ENCODE peak calls at places on chromosomes 7 and 10, in four cellular contexts. W is neuronal stem cell, X is H1, Z is H9. A is an unnamed sample.
A peak's percentile ranks its signal among the peaks of the same experiment; 100 is the strongest.

GRCh38 chr7:5612695-5613094 is 168.8 kb downstream of the RNF216 start:
- DNase-seq in W (no peak), X (no peak), Z (no peak), A (no peak)

GRCh38 chr7:30977222-30977621 is 13.5 kb downstream of the GHRHR start:
- DNase-seq in W (no peak), X (no peak), Z (peak; percentile 7), A (no peak)

GRCh38 chr7:111242361-111242760 is 151.4 kb downstream of the LRRN3 start:
- DNase-seq in W (no peak), X (no peak), Z (no peak), A (no peak)

GRCh38 chr10:131142446-131143380 is 168.8 kb downstream of the TCERG1L start:
- DNase-seq in W (no peak), X (no peak), Z (no peak), A (no peak)

GRCh38 chr7:50210706-50211115 is 93.8 kb upstream of the IKZF1 start:
- DNase-seq in W (no peak), X (no peak), Z (no peak), A (peak; percentile 96)

GRCh38 chr7:87347682-87348081 is 2.2 kb downstream of the CROT start:
- DNase-seq in W (no peak), X (no peak), Z (no peak), A (no peak)

GRCh38 chr10:117762819-117763172 is 220.2 kb downstream of the EMX2 start:
- DNase-seq in W (no peak), X (no peak), Z (no peak), A (peak; percentile 4)

GRCh38 chr10:114507449-114507848 is 103.1 kb upstream of the AFAP1L2 start:
- DNase-seq in W (no peak), X (no peak), Z (no peak), A (no peak)

GRCh38 chr10:124262971-124263370 is 155.8 kb downstream of the OAT start:
- DNase-seq in W (no peak), X (no peak), Z (no peak), A (no peak)

GRCh38 chr7:115748123-115748738 is 282.3 kb downstream of the TFEC start:
- DNase-seq in W (no peak), X (no peak), Z (no peak), A (no peak)

GRCh38 chr10:115826391-115826790 is 446.6 kb downstream of the GFRA1 start:
- DNase-seq in W (no peak), X (no peak), Z (no peak), A (no peak)

GRCh38 chr10:75773139-75773801 is 341.8 kb downstream of the LRMDA start:
- DNase-seq in W (no peak), X (no peak), Z (no peak), A (no peak)

GRCh38 chr10:126088144-126088543 is 191.8 kb downstream of the FANK1 start:
- DNase-seq in W (no peak), X (no peak), Z (peak; percentile 37), A (peak; percentile 36)

GRCh38 chr10:2949948-2950354 is 117.4 kb upstream of the PFKP start:
- DNase-seq in W (no peak), X (no peak), Z (no peak), A (no peak)

GRCh38 chr10:83983578-83984255 is 155.6 kb upstream of the GHITM start:
- DNase-seq in W (no peak), X (no peak), Z (peak; percentile 66), A (peak; percentile 16)

GRCh38 chr7:119320316-119320715 is 952.7 kb upstream of the KCND2 start:
- DNase-seq in W (no peak), X (no peak), Z (no peak), A (no peak)

GRCh38 chr7:140176271-140176701 is 497 bp downstream of the KDM7A start:
- DNase-seq in W (peak; percentile 20), X (no peak), Z (no peak), A (peak; percentile 28)

GRCh38 chr7:71473366-71473967 is 341.5 kb downstream of the GALNT17 start:
- DNase-seq in W (no peak), X (no peak), Z (no peak), A (no peak)

GRCh38 chr7:140297192-140297591 is 101.1 kb downstream of the SLC37A3 start:
- DNase-seq in W (no peak), X (no peak), Z (no peak), A (no peak)

GRCh38 chr10:68096913-68097509 is 12.3 kb upstream of the MYPN start:
- DNase-seq in W (no peak), X (peak; percentile 50), Z (peak; percentile 39), A (peak; percentile 75)

GRCh38 chr7:1103009-1103788 is 15.3 kb downstream of the GPER1 start:
- DNase-seq in W (no peak), X (no peak), Z (no peak), A (no peak)

GRCh38 chr7:47186316-47186715 is 395.6 kb downstream of the TNS3 start:
- DNase-seq in W (no peak), X (no peak), Z (no peak), A (no peak)

GRCh38 chr7:69418865-69419670 is 179.2 kb upstream of the AUTS2 start:
- DNase-seq in W (no peak), X (no peak), Z (no peak), A (no peak)

GRCh38 chr10:11646450-11646849 is 35.0 kb upstream of the USP6NL start:
- DNase-seq in W (no peak), X (no peak), Z (no peak), A (no peak)

GRCh38 chr10:11639346-11639745 is 27.9 kb upstream of the USP6NL start:
- DNase-seq in W (no peak), X (no peak), Z (no peak), A (peak; percentile 68)

GRCh38 chr10:11643039-11643438 is 31.6 kb upstream of the USP6NL start:
- DNase-seq in W (no peak), X (no peak), Z (no peak), A (no peak)

GRCh38 chr10:11639861-11640764 is 28.7 kb upstream of the USP6NL start:
- DNase-seq in W (peak; percentile 8), X (no peak), Z (no peak), A (peak; percentile 91)

GRCh38 chr10:11642558-11642957 is 31.1 kb upstream of the USP6NL start:
- DNase-seq in W (no peak), X (no peak), Z (no peak), A (no peak)
- H4K91ac ChIP-seq in W (no peak overlapping the region), X (no peak overlapping the region), Z (no peak overlapping the region), A (no peak overlapping the region)

GRCh38 chr10:6151087-6151977 is 51.4 kb upstream of the PFKFB3 start:
- DNase-seq in W (no peak), X (peak; percentile 61), Z (peak; percentile 89), A (peak; percentile 43)
- H3K9me3 ChIP-seq in W (peaks cover 4% of the 10 kb centered on the region), X (no peaks in the 10 kb centered on the region), Z (no peaks in the 10 kb centered on the region), A (peaks cover 4% of the 10 kb centered on the region)

GRCh38 chr7:107138696-107139420 is 29.9 kb upstream of the HBP1 start:
- DNase-seq in W (no peak), X (no peak), Z (no peak), A (peak; percentile 34)
- H2BK12ac ChIP-seq in W (no peak overlapping the region), X (no peak overlapping the region), Z (no peak overlapping the region), A (no peak overlapping the region)

GRCh38 chr10:78916227-78916626 is 152.5 kb upstream of the ZMIZ1 start:
- DNase-seq in W (no peak), X (no peak), Z (no peak), A (no peak)

GRCh38 chr10:78919111-78919966 is 149.4 kb upstream of the ZMIZ1 start:
- DNase-seq in W (no peak), X (no peak), Z (no peak), A (no peak)

GRCh38 chr10:78923644-78924318 is 145.0 kb upstream of the ZMIZ1 start:
- DNase-seq in W (no peak), X (no peak), Z (no peak), A (no peak)

GRCh38 chr10:78921906-78922305 is 146.9 kb upstream of the ZMIZ1 start:
- DNase-seq in W (no peak), X (no peak), Z (no peak), A (no peak)

DNA sequence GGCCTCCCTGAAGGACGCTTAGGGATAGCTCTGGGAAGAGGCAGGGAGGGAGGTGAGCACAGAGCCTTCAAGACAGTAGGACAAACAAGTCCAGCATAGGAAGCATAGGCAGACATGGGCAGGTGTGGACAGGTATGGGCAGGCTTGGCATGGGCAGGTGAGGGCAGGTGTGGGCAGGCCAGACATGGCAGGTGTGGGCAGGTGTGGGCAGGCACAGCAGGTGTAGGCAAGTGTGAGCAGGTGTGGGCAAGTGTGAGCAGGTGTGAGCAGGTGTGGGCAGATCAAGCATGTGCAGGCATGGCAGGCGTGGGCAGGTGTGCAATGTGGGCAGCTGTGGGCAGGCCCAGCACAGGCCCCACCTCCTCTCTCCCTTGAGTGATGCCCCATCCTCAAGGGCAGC is 148.8 kb upstream of the ZMIZ1 start:
- DNase-seq in W (no peak), X (no peak), Z (no peak), A (no peak)
- H4K91ac ChIP-seq in W (no peak overlapping the region), X (no peak overlapping the region), Z (no peak overlapping the region), A (no peak overlapping the region)

DNA sequence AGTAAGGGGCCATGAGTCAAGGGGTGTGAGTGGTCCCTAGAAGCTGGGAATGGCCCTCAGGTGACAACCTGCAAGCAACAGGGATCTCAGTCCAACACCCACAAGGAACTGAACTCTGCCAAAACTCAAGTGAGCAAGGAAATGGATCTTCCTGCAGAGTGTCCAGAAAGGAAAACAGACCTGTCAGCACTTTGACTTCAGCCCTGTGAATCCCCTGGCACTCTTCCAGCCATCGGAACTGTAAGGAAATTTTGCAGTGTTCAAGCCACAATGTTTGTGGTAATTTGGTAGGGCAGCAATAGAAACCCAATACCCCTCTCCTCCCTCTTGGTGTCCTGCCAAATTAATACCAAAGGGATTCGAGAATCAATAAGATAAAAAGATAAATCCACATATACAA is 6.9 kb downstream of the LYZL1 start:
- DNase-seq in W (no peak), X (no peak), Z (no peak), A (no peak)
- H3K9me3 ChIP-seq in W (no peaks in the 10 kb centered on the region), X (peaks cover 18% of the 10 kb centered on the region), Z (peaks cover 12% of the 10 kb centered on the region), A (peaks cover 12% of the 10 kb centered on the region)

DNA sequence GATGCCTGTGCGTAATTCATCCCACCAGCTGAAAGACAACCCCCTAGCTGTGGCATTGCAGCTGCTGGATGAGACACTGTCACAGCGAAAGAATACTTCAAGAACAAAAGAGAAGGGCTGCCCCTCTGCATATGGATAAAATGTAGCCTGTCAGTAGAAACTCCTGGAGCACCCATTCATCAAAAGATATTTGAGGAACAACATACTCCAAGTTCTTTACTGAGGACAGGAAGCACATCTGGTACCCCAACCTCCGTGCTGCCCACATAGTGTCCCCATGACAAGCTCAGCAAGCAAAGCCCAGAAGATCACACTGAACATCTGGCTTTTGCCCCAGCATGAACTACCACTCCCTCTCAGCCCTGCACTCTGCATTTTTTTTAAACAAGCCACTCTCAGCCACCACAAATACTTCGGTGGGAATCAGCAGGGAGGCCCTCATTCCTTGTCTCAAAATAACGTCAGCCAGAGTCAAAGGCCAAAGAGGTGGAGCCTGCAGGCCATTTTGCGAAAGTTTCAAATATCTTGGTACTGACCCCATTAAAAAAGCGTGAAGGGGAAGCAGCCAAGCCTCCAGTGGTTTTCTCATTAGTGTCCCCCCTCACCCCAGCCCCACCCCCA is 1.7 kb downstream of the CREB3L2 start:
- DNase-seq in W (peak; percentile 78), X (no peak), Z (peak; percentile 46), A (peak; percentile 82)
- H2BK12ac ChIP-seq in W (no peak overlapping the region), X (no peak overlapping the region), Z (no peak overlapping the region), A (peak overlapping the region; percentile 45)